ENCODE peak calls at places on chromosome 22, in nine cellular contexts. One of them, this sample, is unnamed.

GRCh38 chr22:36977401-36977861 is 41.8 kb downstream of the TST start:
- DNase-seq in MM.1S: peak; percentile 72
- DNase-seq in heart left ventricle: peak; percentile 81
- DNase-seq in fibroblast of pulmonary artery: no peak
- DNase-seq in epithelial cell of esophagus: no peak
- DNase-seq in A673: peak; percentile 76
- DNase-seq in fibroblast of the aortic adventitia: peak; percentile 20
- DNase-seq in pancreas: peak; percentile 84
- DNase-seq in cardiac muscle cell: peak; percentile 82
- DNase-seq in this sample: peak; percentile 85

GRCh38 chr22:31800065-31800464 is 46.2 kb downstream of the DEPDC5 start:
- DNase-seq in MM.1S: no peak
- DNase-seq in heart left ventricle: no peak
- DNase-seq in fibroblast of pulmonary artery: peak; percentile 35
- DNase-seq in epithelial cell of esophagus: peak; percentile 96
- DNase-seq in A673: no peak
- DNase-seq in fibroblast of the aortic adventitia: peak; percentile 8
- DNase-seq in pancreas: no peak
- DNase-seq in cardiac muscle cell: no peak
- DNase-seq in this sample: no peak

GRCh38 chr22:33000342-33001280 is 57.6 kb downstream of the SYN3 start:
- DNase-seq in MM.1S: no peak
- DNase-seq in heart left ventricle: peak; percentile 77
- DNase-seq in fibroblast of pulmonary artery: peak; percentile 49
- DNase-seq in epithelial cell of esophagus: peak; percentile 68
- DNase-seq in A673: peak; percentile 84
- DNase-seq in fibroblast of the aortic adventitia: peak; percentile 50
- DNase-seq in pancreas: peak; percentile 70
- DNase-seq in cardiac muscle cell: peak; percentile 71
- DNase-seq in this sample: peak; percentile 19

GRCh38 chr22:41557401-41558240 is 3.2 kb upstream of the CSDC2 start:
- DNase-seq in MM.1S: peak; percentile 74
- DNase-seq in heart left ventricle: peak; percentile 88
- DNase-seq in fibroblast of pulmonary artery: peak; percentile 94
- DNase-seq in epithelial cell of esophagus: peak; percentile 51
- DNase-seq in A673: peak; percentile 72
- DNase-seq in fibroblast of the aortic adventitia: peak; percentile 94
- DNase-seq in pancreas: no peak
- DNase-seq in cardiac muscle cell: no peak
- DNase-seq in this sample: no peak

GRCh38 chr22:30197389-30197788 is 49.2 kb downstream of the LIF start:
- DNase-seq in MM.1S: no peak
- DNase-seq in heart left ventricle: no peak
- DNase-seq in fibroblast of pulmonary artery: no peak
- DNase-seq in epithelial cell of esophagus: no peak
- DNase-seq in A673: no peak
- DNase-seq in fibroblast of the aortic adventitia: no peak
- DNase-seq in pancreas: no peak
- DNase-seq in cardiac muscle cell: no peak
- DNase-seq in this sample: no peak

GRCh38 chr22:40757071-40757470 is 62.1 kb downstream of the SLC25A17 start:
- DNase-seq in MM.1S: no peak
- DNase-seq in heart left ventricle: no peak
- DNase-seq in fibroblast of pulmonary artery: peak; percentile 22
- DNase-seq in epithelial cell of esophagus: peak; percentile 93
- DNase-seq in A673: no peak
- DNase-seq in fibroblast of the aortic adventitia: peak; percentile 6
- DNase-seq in pancreas: no peak
- DNase-seq in cardiac muscle cell: no peak
- DNase-seq in this sample: no peak

GRCh38 chr22:40533712-40534378 is 102.7 kb downstream of the MRTFA start:
- DNase-seq in MM.1S: peak; percentile 79
- DNase-seq in heart left ventricle: no peak
- DNase-seq in fibroblast of pulmonary artery: peak; percentile 74
- DNase-seq in epithelial cell of esophagus: peak; percentile 73
- DNase-seq in A673: peak; percentile 92
- DNase-seq in fibroblast of the aortic adventitia: peak; percentile 47
- DNase-seq in pancreas: no peak
- DNase-seq in cardiac muscle cell: peak; percentile 42
- DNase-seq in this sample: peak; percentile 89

GRCh38 chr22:43983808-43984207 is 28.6 kb downstream of the SAMM50 start:
- DNase-seq in MM.1S: no peak
- DNase-seq in heart left ventricle: no peak
- DNase-seq in fibroblast of pulmonary artery: no peak
- DNase-seq in epithelial cell of esophagus: no peak
- DNase-seq in A673: no peak
- DNase-seq in fibroblast of the aortic adventitia: no peak
- DNase-seq in pancreas: no peak
- DNase-seq in cardiac muscle cell: no peak
- DNase-seq in this sample: no peak

GRCh38 chr22:46846154-46846831 is 83.8 kb downstream of the TBC1D22A start:
- DNase-seq in MM.1S: no peak
- DNase-seq in heart left ventricle: no peak
- DNase-seq in fibroblast of pulmonary artery: peak; percentile 11
- DNase-seq in epithelial cell of esophagus: peak; percentile 91
- DNase-seq in A673: no peak
- DNase-seq in fibroblast of the aortic adventitia: no peak
- DNase-seq in pancreas: no peak
- DNase-seq in cardiac muscle cell: no peak
- DNase-seq in this sample: no peak

GRCh38 chr22:46362934-46363515 is 27.5 kb downstream of the TRMU start:
- DNase-seq in MM.1S: no peak
- DNase-seq in heart left ventricle: peak; percentile 42
- DNase-seq in fibroblast of pulmonary artery: no peak
- DNase-seq in epithelial cell of esophagus: no peak
- DNase-seq in A673: no peak
- DNase-seq in fibroblast of the aortic adventitia: no peak
- DNase-seq in pancreas: no peak
- DNase-seq in cardiac muscle cell: no peak
- DNase-seq in this sample: no peak

GRCh38 chr22:44450503-44450902 is 47.5 kb downstream of the RTL6 start:
- DNase-seq in MM.1S: no peak
- DNase-seq in heart left ventricle: no peak
- DNase-seq in fibroblast of pulmonary artery: no peak
- DNase-seq in epithelial cell of esophagus: no peak
- DNase-seq in A673: no peak
- DNase-seq in fibroblast of the aortic adventitia: no peak
- DNase-seq in pancreas: no peak
- DNase-seq in cardiac muscle cell: no peak
- DNase-seq in this sample: no peak

GRCh38 chr22:48307941-48308340 is 1519.7 kb downstream of the BRD1 start:
- DNase-seq in MM.1S: no peak
- DNase-seq in heart left ventricle: no peak
- DNase-seq in fibroblast of pulmonary artery: no peak
- DNase-seq in epithelial cell of esophagus: no peak
- DNase-seq in A673: no peak
- DNase-seq in fibroblast of the aortic adventitia: no peak
- DNase-seq in pancreas: no peak
- DNase-seq in cardiac muscle cell: no peak
- DNase-seq in this sample: no peak

GRCh38 chr22:46513908-46514550 is 23.4 kb downstream of the CELSR1 start:
- DNase-seq in MM.1S: no peak
- DNase-seq in heart left ventricle: no peak
- DNase-seq in fibroblast of pulmonary artery: no peak
- DNase-seq in epithelial cell of esophagus: peak; percentile 72
- DNase-seq in A673: no peak
- DNase-seq in fibroblast of the aortic adventitia: no peak
- DNase-seq in pancreas: no peak
- DNase-seq in cardiac muscle cell: no peak
- DNase-seq in this sample: peak; percentile 54

GRCh38 chr22:45977003-45977395 is at the start of gene WNT7B:
- DNase-seq in MM.1S: peak; percentile 37
- DNase-seq in heart left ventricle: no peak
- DNase-seq in fibroblast of pulmonary artery: no peak
- DNase-seq in epithelial cell of esophagus: peak; percentile 95
- DNase-seq in A673: no peak
- DNase-seq in fibroblast of the aortic adventitia: no peak
- DNase-seq in pancreas: peak; percentile 72
- DNase-seq in cardiac muscle cell: peak; percentile 50
- DNase-seq in this sample: no peak

GRCh38 chr22:46801331-46801811 is 38.9 kb downstream of the TBC1D22A start:
- DNase-seq in MM.1S: no peak
- DNase-seq in heart left ventricle: no peak
- DNase-seq in fibroblast of pulmonary artery: no peak
- DNase-seq in epithelial cell of esophagus: no peak
- DNase-seq in A673: no peak
- DNase-seq in fibroblast of the aortic adventitia: no peak
- DNase-seq in pancreas: peak; percentile 48
- DNase-seq in cardiac muscle cell: no peak
- DNase-seq in this sample: no peak

GRCh38 chr22:41206719-41207118 is 1.6 kb downstream of the L3MBTL2 start:
- DNase-seq in MM.1S: no peak
- DNase-seq in heart left ventricle: no peak
- DNase-seq in fibroblast of pulmonary artery: no peak
- DNase-seq in epithelial cell of esophagus: no peak
- DNase-seq in A673: no peak
- DNase-seq in fibroblast of the aortic adventitia: no peak
- DNase-seq in pancreas: no peak
- DNase-seq in cardiac muscle cell: no peak
- DNase-seq in this sample: peak; percentile 36

GRCh38 chr22:35632902-35633301 is 15.3 kb upstream of the APOL6 start:
- DNase-seq in MM.1S: no peak
- DNase-seq in heart left ventricle: no peak
- DNase-seq in fibroblast of pulmonary artery: no peak
- DNase-seq in epithelial cell of esophagus: no peak
- DNase-seq in A673: peak; percentile 11
- DNase-seq in fibroblast of the aortic adventitia: no peak
- DNase-seq in pancreas: peak; percentile 1
- DNase-seq in cardiac muscle cell: no peak
- DNase-seq in this sample: no peak

DNA sequence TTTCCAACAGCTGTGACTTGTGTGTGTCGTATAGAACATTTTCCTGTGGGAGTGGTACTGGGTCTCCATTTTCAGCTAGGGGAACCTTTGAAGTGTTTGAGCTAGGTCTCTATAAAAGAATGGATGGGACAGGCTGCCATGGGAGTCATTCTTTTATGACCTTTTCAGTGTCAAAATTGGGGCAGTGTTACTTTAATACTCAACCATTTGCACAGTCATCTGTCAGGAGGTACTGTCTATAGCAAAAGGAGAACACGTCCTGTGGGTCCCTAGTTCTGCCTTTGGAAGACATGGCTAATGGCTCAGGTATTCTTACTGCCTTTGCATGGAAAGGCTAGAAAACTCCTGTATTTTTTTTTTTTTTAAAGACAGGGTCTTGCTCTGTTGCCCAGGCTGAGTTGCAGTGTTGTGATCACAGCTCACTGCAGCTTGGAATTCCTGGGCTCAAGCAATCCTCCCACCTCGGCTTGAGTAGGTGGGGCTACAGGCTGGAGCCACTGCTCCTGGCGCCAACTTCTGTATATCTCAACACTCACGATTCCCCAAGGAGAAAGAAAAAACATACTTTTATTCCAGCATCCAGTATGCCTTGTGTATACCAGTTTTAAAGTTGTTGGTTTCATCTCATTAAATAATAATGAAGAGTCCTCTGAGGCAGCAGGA is 2.1 kb upstream of the ATF4 start:
- DNase-seq in MM.1S: no peak
- DNase-seq in heart left ventricle: no peak
- DNase-seq in fibroblast of pulmonary artery: peak; percentile 56
- DNase-seq in epithelial cell of esophagus: no peak
- DNase-seq in A673: no peak
- DNase-seq in fibroblast of the aortic adventitia: peak; percentile 64
- DNase-seq in pancreas: no peak
- DNase-seq in cardiac muscle cell: no peak
- DNase-seq in this sample: no peak
- H3K4me3 ChIP-seq in MM.1S: peak overlapping the region; percentile 100
- H3K4me3 ChIP-seq in heart left ventricle: no peak overlapping the region
- H3K4me3 ChIP-seq in fibroblast of pulmonary artery: no peak overlapping the region
- H3K4me3 ChIP-seq in epithelial cell of esophagus: no peak overlapping the region
- H3K4me3 ChIP-seq in A673: no peak overlapping the region
- H3K4me3 ChIP-seq in fibroblast of the aortic adventitia: peak overlapping the region; percentile 90
- H3K4me3 ChIP-seq in pancreas: no peak overlapping the region
- H3K4me3 ChIP-seq in cardiac muscle cell: no peak overlapping the region
- H3K4me3 ChIP-seq in this sample: no peak overlapping the region

GRCh38 chr22:27774200-27774599 is 27.4 kb downstream of the MN1 start:
- DNase-seq in MM.1S: no peak
- DNase-seq in heart left ventricle: no peak
- DNase-seq in fibroblast of pulmonary artery: no peak
- DNase-seq in epithelial cell of esophagus: no peak
- DNase-seq in A673: no peak
- DNase-seq in fibroblast of the aortic adventitia: no peak
- DNase-seq in pancreas: no peak
- DNase-seq in cardiac muscle cell: no peak
- DNase-seq in this sample: no peak
- TF ChIP-seq CTCF in MM.1S: no peak
- TF ChIP-seq CTCF in heart left ventricle: no peak
- TF ChIP-seq CTCF in fibroblast of pulmonary artery: no peak
- TF ChIP-seq CTCF in epithelial cell of esophagus: no peak
- TF ChIP-seq CTCF in A673: no peak
- TF ChIP-seq CTCF in fibroblast of the aortic adventitia: no peak
- TF ChIP-seq CTCF in pancreas: no peak
- TF ChIP-seq CTCF in cardiac muscle cell: no peak
- TF ChIP-seq CTCF in this sample: no peak

GRCh38 chr22:26673485-26673884 is 16.1 kb downstream of the MIAT start:
- DNase-seq in MM.1S: no peak
- DNase-seq in heart left ventricle: no peak
- DNase-seq in fibroblast of pulmonary artery: peak; percentile 27
- DNase-seq in epithelial cell of esophagus: peak; percentile 98
- DNase-seq in A673: no peak
- DNase-seq in fibroblast of the aortic adventitia: peak; percentile 57
- DNase-seq in pancreas: no peak
- DNase-seq in cardiac muscle cell: no peak
- DNase-seq in this sample: peak; percentile 50

GRCh38 chr22:26675687-26676273 is 18.4 kb downstream of the MIAT start:
- DNase-seq in MM.1S: no peak
- DNase-seq in heart left ventricle: no peak
- DNase-seq in fibroblast of pulmonary artery: no peak
- DNase-seq in epithelial cell of esophagus: no peak
- DNase-seq in A673: no peak
- DNase-seq in fibroblast of the aortic adventitia: no peak
- DNase-seq in pancreas: no peak
- DNase-seq in cardiac muscle cell: no peak
- DNase-seq in this sample: no peak

GRCh38 chr22:26672060-26672471 is 14.7 kb downstream of the MIAT start:
- DNase-seq in MM.1S: no peak
- DNase-seq in heart left ventricle: no peak
- DNase-seq in fibroblast of pulmonary artery: no peak
- DNase-seq in epithelial cell of esophagus: no peak
- DNase-seq in A673: no peak
- DNase-seq in fibroblast of the aortic adventitia: no peak
- DNase-seq in pancreas: no peak
- DNase-seq in cardiac muscle cell: no peak
- DNase-seq in this sample: peak; percentile 46

GRCh38 chr22:26672590-26673468 is 15.4 kb downstream of the MIAT start:
- DNase-seq in MM.1S: peak; percentile 97
- DNase-seq in heart left ventricle: peak; percentile 94
- DNase-seq in fibroblast of pulmonary artery: peak; percentile 95
- DNase-seq in epithelial cell of esophagus: peak; percentile 89
- DNase-seq in A673: peak; percentile 99
- DNase-seq in fibroblast of the aortic adventitia: peak; percentile 96
- DNase-seq in pancreas: peak; percentile 81
- DNase-seq in cardiac muscle cell: peak; percentile 89
- DNase-seq in this sample: peak; percentile 98

GRCh38 chr22:26674211-26675190 is 17.1 kb downstream of the MIAT start:
- DNase-seq in MM.1S: no peak
- DNase-seq in heart left ventricle: no peak
- DNase-seq in fibroblast of pulmonary artery: no peak
- DNase-seq in epithelial cell of esophagus: peak; percentile 38
- DNase-seq in A673: no peak
- DNase-seq in fibroblast of the aortic adventitia: no peak
- DNase-seq in pancreas: no peak
- DNase-seq in cardiac muscle cell: no peak
- DNase-seq in this sample: peak; percentile 81
- H3K4me3 ChIP-seq in MM.1S: peak overlapping the region; percentile 87
- H3K4me3 ChIP-seq in heart left ventricle: peak overlapping the region; percentile 83
- H3K4me3 ChIP-seq in fibroblast of pulmonary artery: peak overlapping the region; percentile 84
- H3K4me3 ChIP-seq in epithelial cell of esophagus: no peak overlapping the region
- H3K4me3 ChIP-seq in A673: peak overlapping the region; percentile 72
- H3K4me3 ChIP-seq in fibroblast of the aortic adventitia: peak overlapping the region; percentile 79
- H3K4me3 ChIP-seq in pancreas: no peak overlapping the region
- H3K4me3 ChIP-seq in cardiac muscle cell: peak overlapping the region; percentile 65
- H3K4me3 ChIP-seq in this sample: peak overlapping the region; percentile 95

GRCh38 chr22:17268501-17269223 is 49.4 kb upstream of the ADA2 start:
- DNase-seq in MM.1S: no peak
- DNase-seq in heart left ventricle: no peak
- DNase-seq in fibroblast of pulmonary artery: no peak
- DNase-seq in epithelial cell of esophagus: no peak
- DNase-seq in A673: peak; percentile 29
- DNase-seq in fibroblast of the aortic adventitia: no peak
- DNase-seq in pancreas: no peak
- DNase-seq in cardiac muscle cell: no peak
- DNase-seq in this sample: peak; percentile 48
- TF ChIP-seq CTCF in MM.1S: peak; percentile 41
- TF ChIP-seq CTCF in heart left ventricle: peak; percentile 26
- TF ChIP-seq CTCF in fibroblast of pulmonary artery: no peak
- TF ChIP-seq CTCF in epithelial cell of esophagus: no peak
- TF ChIP-seq CTCF in A673: peak; percentile 55
- TF ChIP-seq CTCF in fibroblast of the aortic adventitia: no peak
- TF ChIP-seq CTCF in pancreas: no peak
- TF ChIP-seq CTCF in cardiac muscle cell: peak; percentile 12
- TF ChIP-seq CTCF in this sample: peak; percentile 40

This sample was measured in GM12865.